ENCODE peak calls at places on chromosomes 16 and 17, in four cellular contexts. H, D, U and F are unnamed samples.

GRCh38 chr17:41638194-41638593 is 13.8 kb upstream of the KRT17 start:
- ATAC-seq in H (no peak), U (no peak), D (no peak), F (no peak)

GRCh38 chr16:12228607-12229499 is 252.3 kb downstream of the SNX29 start:
- ATAC-seq in D (peak; percentile 99), H (peak; percentile 83), U (peak; percentile 71), F (peak; percentile 34)

GRCh38 chr16:48930951-48931553 is 321.1 kb upstream of the N4BP1 start:
- ATAC-seq in U (no peak), H (no peak), D (no peak), F (no peak)

GRCh38 chr16:56635441-56635967 is 3.0 kb upstream of the MT1A start:
- ATAC-seq in D (no peak), U (no peak), H (no peak), F (no peak)

GRCh38 chr16:78407191-78407590 is 307.7 kb downstream of the WWOX start:
- ATAC-seq in H (no peak), D (no peak), U (peak; percentile 38), F (peak; percentile 70)

GRCh38 chr16:24189941-24190340 is 66.2 kb upstream of the CACNG3 start:
- ATAC-seq in H (peak; percentile 29), D (no peak), U (no peak), F (no peak)

GRCh38 chr17:10125761-10126553 is 72.4 kb downstream of the GAS7 start:
- ATAC-seq in U (peak; percentile 35), H (no peak), D (no peak), F (no peak)

GRCh38 chr16:27190316-27190871 is 12.9 kb upstream of the KDM8 start:
- ATAC-seq in H (no peak), U (no peak), D (no peak), F (no peak)

GRCh38 chr16:48232459-48233040 is 11.6 kb upstream of the LONP2 start:
- ATAC-seq in H (peak; percentile 58), D (no peak), U (no peak), F (no peak)

DNA sequence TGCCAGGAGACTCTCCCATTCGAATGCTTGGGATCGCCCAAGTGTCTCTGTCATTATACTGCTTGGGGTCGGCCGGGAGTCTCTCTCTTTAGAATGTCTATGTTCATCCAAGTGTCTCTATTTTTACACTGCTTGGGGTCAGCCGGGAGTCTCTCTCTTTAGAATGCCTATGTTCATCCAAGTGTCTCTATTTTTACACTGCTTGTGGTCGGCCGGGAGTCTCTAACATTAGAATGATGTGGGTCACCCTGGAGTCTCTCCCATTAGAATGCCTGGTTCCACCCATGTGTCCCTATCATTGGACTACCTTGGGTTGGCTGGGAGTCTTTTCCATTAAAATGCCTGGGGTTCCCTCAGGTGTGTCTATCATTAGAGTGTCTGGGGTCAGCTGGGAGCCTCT is 2230.4 kb downstream of the TP53TG3F start:
- ATAC-seq in U (no peak), D (no peak), H (no peak), F (no peak)
- H3K9me3 ChIP-seq in U (peaks cover 3% of the 10 kb centered on the region), D (no peaks in the 10 kb centered on the region), H (no peaks in the 10 kb centered on the region), F (no peaks in the 10 kb centered on the region)

DNA sequence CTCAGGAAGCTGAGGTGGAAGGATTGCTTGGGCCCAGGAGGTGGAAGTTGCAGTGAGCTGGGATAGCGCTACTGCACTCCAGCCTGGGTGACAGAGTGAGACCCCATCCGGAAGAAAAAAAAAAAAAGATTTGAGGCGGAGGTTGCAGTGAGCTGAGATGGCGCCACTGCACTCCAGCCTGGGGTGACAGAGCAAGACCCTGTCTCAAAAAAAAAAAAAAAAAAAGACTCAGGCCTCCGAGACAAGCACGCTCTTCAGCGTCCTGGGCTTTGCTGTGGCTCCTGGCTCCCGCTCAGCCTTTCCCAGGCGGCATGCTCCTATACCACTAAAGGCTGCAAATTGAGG is 11.0 kb upstream of the SPHK1 start:
- ATAC-seq in U (no peak), D (no peak), H (no peak), F (no peak)
- H3K4me1 ChIP-seq in U (peaks cover 8% of the 10 kb centered on the region), D (no peaks in the 10 kb centered on the region), H (no peaks in the 10 kb centered on the region), F (peaks cover 31% of the 10 kb centered on the region)

DNA sequence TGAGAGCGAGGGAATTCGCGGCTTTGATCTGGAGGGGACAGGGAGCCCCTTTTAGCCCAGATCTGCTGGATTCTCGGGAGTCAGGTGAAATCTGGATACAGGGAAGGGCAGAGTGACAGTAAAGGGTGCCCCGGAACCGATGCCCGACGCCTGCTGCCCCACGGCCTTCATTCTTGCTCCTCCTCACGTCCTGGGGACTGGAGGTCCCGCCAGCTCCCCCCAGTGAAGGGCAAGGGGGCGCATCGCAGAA is 596 bp downstream of the OR1F1 start:
- ATAC-seq in U (no peak), D (peak; percentile 1), H (no peak), F (no peak)
- TF ChIP-seq POLR2AphosphoS5 in U (no peak), D (no peak), H (no peak), F (no peak)

GRCh38 chr16:31767267-31767666 is 106.3 kb upstream of the ZNF267 start:
- ATAC-seq in H (no peak), U (no peak), D (no peak), F (no peak)

DNA sequence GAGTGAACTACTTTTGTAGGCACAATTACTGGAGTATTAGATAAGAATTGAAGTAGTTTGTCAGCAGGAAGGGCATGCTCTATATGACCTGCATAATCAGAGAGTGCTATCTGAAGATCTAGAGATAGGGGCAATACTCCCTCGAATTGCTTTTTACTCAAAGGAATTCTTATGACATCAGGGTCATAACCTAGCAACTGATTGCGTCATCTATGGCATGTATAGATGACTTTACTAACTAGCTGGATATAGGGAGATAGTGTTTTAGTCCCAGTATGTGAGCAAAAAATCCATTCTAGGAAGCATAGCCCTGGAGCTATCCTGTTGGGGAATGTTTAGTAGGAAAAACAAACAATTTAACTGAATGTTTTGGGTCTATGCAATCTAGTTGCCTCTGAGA is 109.5 kb upstream of the ZNF267 start:
- ATAC-seq in H (no peak), D (no peak), U (no peak), F (no peak)
- H3K9me3 ChIP-seq in H (peaks cover 4% of the 10 kb centered on the region), D (peaks cover 40% of the 10 kb centered on the region), U (peaks cover 82% of the 10 kb centered on the region), F (peaks cover 3% of the 10 kb centered on the region)

GRCh38 chr17:43031666-43032065 is 6.6 kb downstream of the RND2 start:
- ATAC-seq in H (no peak), D (no peak), U (no peak), F (no peak)
- H3K4me1 ChIP-seq in H (no peaks in the 10 kb centered on the region), D (no peaks in the 10 kb centered on the region), U (no peaks in the 10 kb centered on the region), F (no peaks in the 10 kb centered on the region)